ENCODE peak calls at places on chromosome 1, in six cellular contexts. C, G, L, Z, W and S are unnamed samples.

GRCh38 chr1:198763298-198763714 is 124.5 kb downstream of the PTPRC start:
- DNase-seq in C (no peak), G (no peak), L (no peak), Z (no peak), W (no peak), S (no peak)

GRCh38 chr1:143611159-143611558 is 360.6 kb downstream of the FAM72C start:
- DNase-seq in C (no peak), G (no peak), L (no peak), Z (no peak), W (no peak), S (no peak)

GRCh38 chr1:221994274-221994698 is 252.4 kb upstream of the DUSP10 start:
- DNase-seq in C (no peak), G (no peak), L (no peak), Z (peak), W (no peak), S (no peak)

GRCh38 chr1:181777812-181778211 is 283.7 kb downstream of the ZNF648 start:
- DNase-seq in C (no peak), G (no peak), L (no peak), Z (peak), W (peak), S (no peak)

GRCh38 chr1:17277511-17278159 is 28.7 kb downstream of the PADI3 start:
- DNase-seq in C (no peak), G (no peak), L (no peak), Z (no peak), W (no peak), S (no peak)

GRCh38 chr1:45870500-45870899 is 67.1 kb downstream of the MAST2 start:
- DNase-seq in C (no peak), G (no peak), L (no peak), Z (no peak), W (no peak), S (no peak)

GRCh38 chr1:175871647-175872046 is 128.3 kb upstream of the TNR start:
- DNase-seq in C (peak), G (no peak), L (no peak), Z (no peak), W (no peak), S (no peak)

GRCh38 chr1:203271018-203271743 is 34.1 kb upstream of the BTG2 start:
- DNase-seq in C (peak), G (peak), L (peak), Z (peak), W (no peak), S (no peak)

GRCh38 chr1:83619497-83619896 is 379.4 kb downstream of the TTLL7 start:
- DNase-seq in C (no peak), G (no peak), L (no peak), Z (no peak), W (no peak), S (no peak)

GRCh38 chr1:208061627-208062026 is 150.7 kb upstream of the CD34 start:
- DNase-seq in C (no peak), G (no peak), L (no peak), Z (no peak), W (no peak), S (no peak)

GRCh38 chr1:24793762-24794161 is 48.5 kb downstream of the CLIC4 start:
- DNase-seq in C (no peak), G (no peak), L (no peak), Z (peak), W (peak), S (peak)

GRCh38 chr1:163439506-163439905 is 117.8 kb downstream of the NUF2 start:
- DNase-seq in C (no peak), G (no peak), L (no peak), Z (no peak), W (no peak), S (no peak)

GRCh38 chr1:183267646-183268431 is 81.8 kb downstream of the LAMC2 start:
- DNase-seq in C (no peak), G (no peak), L (no peak), Z (peak), W (no peak), S (peak)

GRCh38 chr1:7389786-7390603 is 381.1 kb upstream of the VAMP3 start:
- DNase-seq in C (no peak), G (no peak), L (no peak), Z (peak), W (no peak), S (no peak)

GRCh38 chr1:66981679-66982078 is 56.9 kb downstream of the MIER1 start:
- DNase-seq in C (no peak), G (peak), L (peak), Z (no peak), W (peak), S (no peak)

DNA sequence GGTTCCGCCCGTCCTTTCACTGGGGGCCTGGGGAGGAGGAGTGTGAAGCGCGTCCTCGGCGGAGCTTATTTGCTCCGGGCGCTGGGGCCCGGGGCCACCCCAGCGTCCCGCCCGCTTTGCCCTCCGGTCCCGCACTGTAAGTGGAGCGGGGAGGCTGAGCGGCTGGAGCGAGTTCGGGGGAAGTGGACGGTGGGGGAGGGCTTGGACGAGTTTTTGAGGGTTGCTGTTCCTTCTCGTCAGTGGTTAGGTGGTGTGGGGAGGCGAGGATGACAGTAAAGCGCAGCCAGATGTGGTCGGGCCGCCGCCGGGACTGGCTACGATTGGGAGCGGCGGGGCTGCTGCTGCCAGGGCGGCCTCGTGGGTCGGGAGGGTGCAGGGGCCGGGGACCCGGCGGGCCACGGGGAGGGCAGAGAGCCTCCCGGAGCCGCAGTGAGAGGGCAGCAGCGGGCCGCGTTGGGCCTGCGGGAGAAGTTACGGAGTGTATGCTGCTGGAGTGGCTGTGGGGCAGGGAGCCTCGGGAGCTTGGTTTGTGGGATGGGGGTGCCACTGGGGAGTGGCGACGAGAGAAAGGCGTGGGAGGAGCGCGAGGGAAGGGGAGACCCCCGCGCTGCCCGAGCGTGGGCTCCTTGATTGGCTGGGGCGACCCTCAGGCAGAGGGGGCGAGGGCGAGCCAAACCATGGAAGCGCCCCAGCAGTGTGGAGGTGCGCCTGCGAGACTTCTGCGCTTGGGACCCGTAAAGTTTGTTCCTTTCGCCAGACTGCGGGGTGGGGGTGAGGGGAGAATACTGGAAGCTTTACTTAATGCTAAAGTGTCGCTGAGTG is 2.1 kb downstream of the ADGRL2 start:
- DNase-seq in C (peak), G (peak), L (no peak), Z (peak), W (peak), S (no peak)
- H3K27ac ChIP-seq in C (peak), G (peak), L (no peak), Z (no peak), W (no peak), S (no peak)

GRCh38 chr1:155320252-155320651 is 442 bp upstream of the RUSC1 start:
- DNase-seq in C (no peak), G (no peak), L (no peak), Z (no peak), W (no peak), S (no peak)

GRCh38 chr1:155320661-155321576 is at the start of gene RUSC1:
- DNase-seq in C (peak), G (peak), L (peak), Z (no peak), W (no peak), S (no peak)

GRCh38 chr1:155322953-155323728 is 2.4 kb downstream of the RUSC1 start:
- DNase-seq in C (peak), G (peak), L (peak), Z (peak), W (peak), S (peak)

GRCh38 chr1:155322571-155322952 is 1.9 kb downstream of the RUSC1 start:
- DNase-seq in C (peak), G (peak), L (no peak), Z (no peak), W (peak), S (no peak)

DNA sequence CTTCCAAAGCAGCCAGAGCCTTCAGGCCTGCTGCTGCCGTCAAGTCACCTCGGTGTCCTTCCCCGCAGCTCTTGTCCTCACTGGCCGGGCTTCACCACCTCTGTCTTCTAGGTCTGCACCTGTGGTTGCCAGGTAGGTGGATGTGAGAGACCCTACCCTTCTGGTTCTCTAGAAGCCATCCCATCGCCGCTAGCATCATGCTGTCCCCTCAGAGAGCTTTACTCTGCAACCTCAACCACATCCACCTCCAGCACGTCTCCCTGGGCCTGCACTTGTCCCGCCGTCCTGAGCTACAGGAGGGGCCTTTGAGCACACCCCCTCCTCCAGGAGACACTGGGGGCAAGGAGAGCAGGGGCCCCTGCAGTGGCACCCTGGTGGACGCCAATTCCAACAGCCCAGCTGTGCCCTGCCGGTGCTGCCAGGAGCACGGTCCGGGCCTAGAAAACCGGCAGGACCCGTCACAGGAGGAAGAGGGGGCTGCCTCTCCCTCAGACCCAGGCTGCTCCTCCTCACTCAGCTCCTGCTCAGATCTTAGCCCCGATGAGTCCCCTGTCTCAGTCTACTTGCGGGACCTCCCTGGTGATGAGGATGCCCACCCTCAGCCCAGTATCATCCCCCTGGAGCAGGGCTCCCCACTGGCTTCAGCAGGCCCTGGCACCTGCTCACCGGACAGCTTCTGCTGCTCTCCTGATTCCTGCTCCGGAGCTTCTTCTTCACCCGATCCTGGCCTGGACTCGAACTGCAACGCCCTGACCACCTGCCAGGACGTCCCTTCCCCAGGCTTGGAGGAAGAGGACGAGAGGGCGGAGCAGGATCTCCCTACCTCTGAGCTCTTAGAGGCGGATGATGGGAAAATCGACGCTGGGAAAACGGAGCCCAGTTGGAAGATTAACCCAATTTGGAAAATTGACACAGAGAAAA is 1.1 kb downstream of the RUSC1 start:
- DNase-seq in C (peak), G (no peak), L (no peak), Z (no peak), W (no peak), S (no peak)
- H3K27ac ChIP-seq in C (no peak), G (peak), L (no peak), Z (no peak), W (no peak), S (peak)

GRCh38 chr1:214174508-214175199 is 106.3 kb upstream of the SMYD2 start:
- DNase-seq in C (no peak), G (no peak), L (no peak), Z (no peak), W (no peak), S (no peak)
- H3K27ac ChIP-seq in C (no peak), G (no peak), L (no peak), Z (no peak), W (no peak), S (no peak)

DNA sequence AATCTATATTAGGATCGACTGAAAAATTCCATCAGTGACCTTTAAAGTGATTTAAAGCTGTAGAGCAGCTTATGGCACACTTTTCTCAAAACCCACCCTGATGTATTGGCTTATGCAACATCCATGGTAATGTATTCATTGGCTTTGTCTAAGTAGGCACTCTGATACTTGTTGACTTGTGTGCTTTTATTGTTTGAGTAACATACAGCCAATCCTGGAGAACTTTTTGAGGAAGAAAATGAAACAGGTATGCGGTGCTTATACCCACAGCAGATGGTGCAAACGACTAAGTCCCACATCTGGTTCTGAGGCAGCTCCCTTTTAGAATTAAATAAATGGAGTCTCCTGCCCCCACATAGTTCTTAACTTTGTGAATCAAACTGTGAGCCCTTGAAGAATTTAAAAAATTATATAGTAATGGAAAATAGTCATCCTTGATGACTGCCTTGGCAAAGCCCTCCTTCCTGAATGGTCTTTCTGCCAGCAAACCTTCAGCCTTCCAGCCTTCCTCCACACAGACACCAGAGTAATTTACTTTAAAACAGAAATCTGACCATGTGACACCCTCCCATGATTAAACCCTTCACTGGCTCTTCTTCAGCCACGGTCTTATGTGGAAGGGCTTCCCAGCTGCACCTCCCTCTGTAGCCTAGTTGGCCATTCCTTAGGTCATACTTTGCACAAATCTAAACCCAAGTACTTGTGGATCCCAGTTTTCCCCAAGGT is 116.0 kb downstream of the BCAR3 start:
- DNase-seq in C (no peak), G (no peak), L (no peak), Z (peak), W (no peak), S (peak)
- H3K27ac ChIP-seq in C (no peak), G (peak), L (no peak), Z (peak), W (no peak), S (no peak)

DNA sequence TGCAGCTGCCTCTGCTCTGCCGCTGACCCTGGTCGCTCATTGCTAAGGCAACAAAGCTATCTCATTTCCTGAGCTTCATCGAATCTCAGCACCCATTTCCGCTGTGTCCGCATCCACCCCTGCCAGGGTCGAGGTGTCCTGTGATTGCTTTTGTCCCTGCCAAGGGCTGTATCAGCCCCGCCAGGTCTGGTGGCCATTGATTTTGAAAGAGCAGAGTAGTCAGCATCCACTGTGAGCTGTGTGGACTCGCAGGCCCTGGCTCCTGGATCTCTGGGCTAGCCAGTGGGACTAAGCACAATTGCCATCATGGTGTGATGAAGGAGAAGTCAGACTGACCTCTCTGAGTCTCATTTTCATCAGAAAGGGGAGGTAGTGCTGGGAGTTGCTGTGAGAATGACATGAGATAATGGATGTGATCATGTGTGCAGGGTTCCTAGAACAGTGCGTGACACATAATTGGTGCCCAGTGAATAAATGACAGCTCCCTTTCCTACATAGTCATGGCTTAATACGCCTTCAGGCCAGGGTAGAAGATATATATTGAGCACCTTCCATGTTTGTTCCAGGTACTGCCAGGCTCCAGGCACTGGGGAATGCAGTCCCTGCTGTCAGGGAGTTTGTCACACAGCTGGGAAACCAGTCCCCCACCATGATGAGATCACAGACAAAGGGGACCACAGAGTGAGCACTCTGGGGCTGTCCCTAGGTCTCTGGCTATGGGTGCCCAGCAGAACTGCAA is 32.1 kb downstream of the NAV1 start:
- DNase-seq in C (no peak), G (no peak), L (no peak), Z (no peak), W (no peak), S (no peak)
- H3K27ac ChIP-seq in C (no peak), G (no peak), L (peak), Z (no peak), W (no peak), S (no peak)

DNA sequence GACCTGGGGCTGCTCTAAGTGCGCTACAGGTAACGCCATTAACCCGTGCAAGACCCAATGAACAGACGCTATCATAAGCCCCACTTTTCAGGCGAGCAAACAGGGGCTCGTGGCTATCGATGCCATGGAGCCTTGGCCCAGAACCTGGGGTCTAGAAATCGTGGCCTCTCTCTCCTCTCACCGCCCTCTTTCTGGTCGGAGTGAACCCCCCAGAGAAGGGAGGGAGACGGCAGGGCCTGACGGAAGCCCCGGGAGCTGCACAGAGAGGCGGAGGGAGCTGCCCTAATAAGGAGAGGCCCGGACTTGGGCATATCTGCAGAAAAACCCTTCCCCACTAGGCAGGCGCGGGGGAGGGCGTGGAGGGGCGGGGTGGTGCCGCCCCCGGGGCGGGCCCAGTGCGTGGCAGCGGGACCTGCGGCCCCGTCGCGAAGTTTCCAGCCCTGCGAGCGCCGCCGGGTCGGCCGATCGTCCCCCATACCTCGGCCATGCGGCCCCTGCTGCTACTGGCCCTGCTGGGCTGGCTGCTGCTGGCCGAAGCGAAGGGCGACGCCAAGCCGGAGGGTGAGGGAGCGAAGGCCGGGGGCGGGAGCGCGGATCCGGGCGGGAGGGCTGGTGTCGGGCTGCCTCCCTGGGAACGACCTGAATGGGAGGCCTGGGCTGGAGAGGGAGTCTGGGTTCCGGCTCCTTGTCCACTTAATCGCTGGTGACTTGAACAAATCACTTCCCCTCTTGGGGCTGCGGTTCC is at the start of gene PLOD1:
- DNase-seq in C (peak), G (peak), L (peak), Z (peak), W (peak), S (peak)
- H3K27ac ChIP-seq in C (peak), G (peak), L (peak), Z (peak), W (peak), S (peak)

DNA sequence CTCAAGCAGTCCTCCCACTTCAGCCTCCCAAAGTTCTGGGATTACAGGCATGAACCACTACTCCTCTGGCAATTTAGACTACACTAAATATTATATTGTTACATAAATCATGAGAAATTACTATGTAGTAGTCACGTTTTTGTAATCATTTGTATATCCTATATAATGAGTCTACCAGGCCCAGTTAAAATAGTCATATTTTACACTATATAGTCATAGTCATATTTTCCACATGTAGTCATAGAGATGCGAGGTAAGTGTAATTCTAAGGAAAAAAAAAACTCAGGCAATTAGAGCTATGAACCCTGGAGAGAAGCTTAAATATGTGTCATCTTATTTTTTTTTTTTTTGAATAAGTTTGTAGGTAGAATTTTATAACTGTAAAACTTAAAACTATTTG is 90.0 kb downstream of the FNBP1L start:
- DNase-seq in C (no peak), G (no peak), L (no peak), Z (peak), W (no peak), S (no peak)
- H3K27ac ChIP-seq in C (no peak), G (no peak), L (no peak), Z (no peak), W (no peak), S (no peak)